ENCODE peak calls at places on chromosome 15, in six cellular contexts. Q is Kasumi-1, S is brain microvascular endothelial cell, M is left ventricle myocardium inferior, H is epithelial cell of prostate, G is pancreas. K is an unnamed sample.

GRCh38 chr15:95247068-95247984 is 1016.0 kb downstream of the MCTP2 start:
- DNase-seq in Q (no peak), S (peak; percentile 92), M (no peak), H (peak; percentile 100), G (no peak), K (no peak)

GRCh38 chr15:34984884-34985630 is 3.0 kb downstream of the ZNF770 start:
- DNase-seq in Q (no peak), S (no peak), M (no peak), H (no peak), G (no peak), K (no peak)

GRCh38 chr15:85750807-85751730 is 43.7 kb downstream of the KLHL25 start:
- DNase-seq in Q (peak; percentile 79), S (no peak), M (no peak), H (no peak), G (no peak), K (no peak)

GRCh38 chr15:60713096-60714084 is 234.4 kb upstream of the ICE2 start:
- DNase-seq in Q (no peak), S (peak; percentile 54), M (no peak), H (no peak), G (no peak), K (no peak)

GRCh38 chr15:95687686-95688085 is 642.8 kb upstream of the NR2F2 start:
- DNase-seq in Q (no peak), S (no peak), M (no peak), H (no peak), G (no peak), K (no peak)

GRCh38 chr15:42366151-42366550 is 6.8 kb downstream of the CAPN3 start:
- DNase-seq in Q (no peak), S (no peak), M (no peak), H (no peak), G (no peak), K (no peak)

GRCh38 chr15:31303434-31304073 is 23.1 kb upstream of the KLF13 start:
- DNase-seq in Q (no peak), S (no peak), M (peak; percentile 58), H (no peak), G (no peak), K (no peak)

GRCh38 chr15:76844096-76844495 is 61.0 kb downstream of the SCAPER start:
- DNase-seq in Q (no peak), S (no peak), M (no peak), H (no peak), G (no peak), K (no peak)

GRCh38 chr15:67685008-67685599 is 140.2 kb upstream of the SKOR1 start:
- DNase-seq in Q (peak; percentile 66), S (no peak), M (no peak), H (no peak), G (no peak), K (no peak)

GRCh38 chr15:37109952-37110630 is 9.7 kb upstream of the MEIS2 start:
- DNase-seq in Q (no peak), S (no peak), M (peak; percentile 61), H (no peak), G (peak; percentile 76), K (no peak)

GRCh38 chr15:69125236-69125635 is 35.2 kb upstream of the GLCE start:
- DNase-seq in Q (no peak), S (no peak), M (no peak), H (no peak), G (no peak), K (no peak)

GRCh38 chr15:101127503-101128076 is 124.3 kb downstream of the CHSY1 start:
- DNase-seq in Q (peak; percentile 97), S (peak; percentile 95), M (peak; percentile 75), H (peak; percentile 22), G (no peak), K (peak; percentile 72)

GRCh38 chr15:42973114-42973513 is 52.5 kb upstream of the TTBK2 start:
- DNase-seq in Q (no peak), S (no peak), M (no peak), H (no peak), G (no peak), K (no peak)

GRCh38 chr15:55683366-55683765 is 59.6 kb downstream of the PRTG start:
- DNase-seq in Q (no peak), S (no peak), M (no peak), H (no peak), G (no peak), K (no peak)

K was measured in GDM1.